ENCODE peak calls at places on chromosomes 5 and 9, in five cellular contexts. S, U, V, D and B are unnamed samples.

GRCh38 chr9:78566948-78567675 is 270.2 kb downstream of the PSAT1 start:
- DNase-seq in V (no peak), S (no peak), D (no peak), U (no peak), B (no peak)

GRCh38 chr9:126014726-126015125 is 267.6 kb downstream of the PBX3 start:
- DNase-seq in V (no peak), U (no peak), D (no peak), S (no peak), B (no peak)

GRCh38 chr5:159097461-159098284 is 2.0 kb downstream of the EBF1 start:
- DNase-seq in D (peak; percentile 57), S (peak; percentile 46), V (no peak), U (peak; percentile 87), B (no peak)

GRCh38 chr5:65981548-65981947 is 55.2 kb downstream of the ERBIN start:
- DNase-seq in S (no peak), V (no peak), D (no peak), U (no peak), B (no peak)

GRCh38 chr9:136886610-136887597 is 588 bp downstream of the TRAF2 start:
- DNase-seq in D (no peak), S (no peak), U (no peak), V (no peak), B (no peak)

GRCh38 chr9:3672399-3672798 is 146.6 kb upstream of the RFX3 start:
- DNase-seq in D (no peak), S (no peak), V (no peak), U (no peak), B (no peak)

GRCh38 chr9:127384016-127384730 is 12.8 kb upstream of the SLC2A8 start:
- DNase-seq in V (no peak), S (no peak), D (no peak), U (peak; percentile 39), B (no peak)

GRCh38 chr5:135426102-135427082 is 20.8 kb downstream of the DCANP1 start:
- DNase-seq in U (no peak), V (peak; percentile 63), S (no peak), D (no peak), B (no peak)

GRCh38 chr5:151037561-151038291 is 17.3 kb downstream of the GPX3 start:
- DNase-seq in U (peak; percentile 39), V (no peak), D (no peak), S (no peak), B (peak; percentile 49)

GRCh38 chr5:33848554-33848953 is 43.2 kb downstream of the ADAMTS12 start:
- DNase-seq in D (no peak), V (no peak), S (no peak), U (no peak), B (no peak)

GRCh38 chr5:55758231-55758630 is 20.4 kb downstream of the DDX4 start:
- DNase-seq in D (no peak), V (peak; percentile 13), S (no peak), U (no peak), B (no peak)

GRCh38 chr5:150595466-150596031 is 44.9 kb upstream of the SYNPO start:
- DNase-seq in V (no peak), S (no peak), D (peak; percentile 43), U (peak; percentile 55), B (no peak)

GRCh38 chr5:123035950-123036390 is 555 bp downstream of the PPIC start:
- DNase-seq in V (peak; percentile 70), U (peak; percentile 78), D (peak; percentile 53), S (peak; percentile 81), B (peak; percentile 5)

GRCh38 chr9:123269316-123269715 is 930 bp upstream of the STRBP start:
- DNase-seq in D (no peak), S (no peak), V (no peak), U (no peak), B (no peak)

GRCh38 chr5:124528838-124529237 is 217.6 kb downstream of the ZNF608 start:
- DNase-seq in D (no peak), U (no peak), S (no peak), V (no peak), B (peak; percentile 81)

GRCh38 chr5:14806452-14806851 is 65.1 kb downstream of the ANKH start:
- DNase-seq in V (no peak), S (no peak), D (peak; percentile 65), U (no peak), B (peak; percentile 61)

GRCh38 chr9:840343-840742 is 1.2 kb upstream of the DMRT1 start:
- DNase-seq in U (peak; percentile 42), V (no peak), D (no peak), S (no peak), B (no peak)

GRCh38 chr9:2478421-2478820 is 143.2 kb upstream of the VLDLR start:
- DNase-seq in D (no peak), S (no peak), U (no peak), V (peak; percentile 37), B (no peak)

GRCh38 chr5:80151890-80152289 is 104.0 kb downstream of the SERINC5 start:
- DNase-seq in S (no peak), V (no peak), U (no peak), D (no peak), B (no peak)

GRCh38 chr5:140827704-140828401 is at the start of gene PCDHA6:
- DNase-seq in V (no peak), D (no peak), S (no peak), U (no peak), B (no peak)

GRCh38 chr5:64688965-64689364 is 1.3 kb upstream of the SHISAL2B start:
- DNase-seq in S (no peak), V (no peak), U (no peak), D (no peak), B (no peak)

GRCh38 chr9:123784513-123784912 is 145.4 kb downstream of the DENND1A start:
- DNase-seq in V (no peak), U (no peak), D (no peak), S (no peak), B (peak; percentile 22)

GRCh38 chr5:130198927-130199326 is 294.7 kb downstream of the CHSY3 start:
- DNase-seq in D (no peak), S (no peak), U (no peak), V (peak; percentile 68), B (no peak)

GRCh38 chr5:83471405-83472212 is at the start of gene VCAN:
- DNase-seq in S (peak; percentile 60), D (peak; percentile 65), U (peak; percentile 69), V (peak; percentile 47), B (peak; percentile 72)

GRCh38 chr5:168408561-168409321 is 77.5 kb upstream of the RARS1 start:
- DNase-seq in S (no peak), U (peak; percentile 55), V (no peak), D (no peak), B (no peak)

GRCh38 chr5:1471240-1471853 is 26.1 kb upstream of the SLC6A3 start:
- DNase-seq in S (no peak), V (no peak), U (no peak), D (no peak), B (no peak)

GRCh38 chr9:38276751-38277439 is 115.6 kb upstream of the ALDH1B1 start:
- DNase-seq in D (no peak), U (peak; percentile 22), S (no peak), V (no peak), B (no peak)
- TF ChIP-seq CTCF in D (no peak), U (no peak), S (no peak), V (no peak), B (no peak)

DNA sequence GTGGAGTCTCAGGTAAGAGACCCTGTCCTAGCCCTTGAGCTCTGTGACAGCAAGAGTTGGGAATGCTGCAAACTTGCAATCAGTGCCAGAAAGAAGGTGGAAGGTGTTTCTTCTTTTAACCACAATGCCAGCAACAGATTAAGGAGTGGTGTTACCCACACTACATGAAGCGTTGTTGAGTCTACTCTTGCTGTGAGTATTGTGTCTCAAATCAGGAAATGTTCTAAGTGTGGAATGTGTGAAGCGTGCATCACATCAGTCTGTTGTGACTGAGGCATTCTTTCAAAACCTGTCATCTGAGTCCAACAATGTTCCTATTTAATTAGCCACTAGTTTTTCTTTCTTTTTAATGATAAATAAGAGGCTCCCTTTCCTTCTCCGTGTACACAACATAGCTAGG is 2.9 kb upstream of the LURAP1L start:
- DNase-seq in U (no peak), D (no peak), V (no peak), S (no peak), B (no peak)
- H3K4me3 ChIP-seq in U (no peak overlapping the region), D (no peak overlapping the region), V (no peak overlapping the region), S (no peak overlapping the region), B (no peak overlapping the region)

DNA sequence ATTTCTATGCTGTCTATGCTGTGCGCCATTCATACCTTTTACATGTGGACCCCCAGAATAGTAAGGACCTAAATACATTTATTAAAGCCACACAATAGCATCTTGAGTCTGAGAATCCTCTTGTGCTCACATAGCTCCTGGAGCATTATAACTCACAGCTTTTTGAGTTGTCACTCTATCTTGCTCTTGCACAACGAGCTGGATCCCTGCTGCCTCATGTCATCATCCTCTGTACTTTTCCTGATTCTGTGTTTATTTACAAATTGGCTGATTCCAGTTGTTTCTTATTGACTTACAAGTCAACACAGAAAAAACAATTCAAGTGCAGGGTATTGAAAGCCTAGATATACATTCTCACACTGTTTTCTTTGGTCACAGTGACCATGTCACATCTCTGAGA is 112.9 kb downstream of the SLC1A3 start:
- DNase-seq in U (no peak), S (no peak), V (no peak), D (no peak), B (no peak)
- TF ChIP-seq CTCF in U (no peak), S (no peak), V (no peak), D (no peak), B (no peak)

DNA sequence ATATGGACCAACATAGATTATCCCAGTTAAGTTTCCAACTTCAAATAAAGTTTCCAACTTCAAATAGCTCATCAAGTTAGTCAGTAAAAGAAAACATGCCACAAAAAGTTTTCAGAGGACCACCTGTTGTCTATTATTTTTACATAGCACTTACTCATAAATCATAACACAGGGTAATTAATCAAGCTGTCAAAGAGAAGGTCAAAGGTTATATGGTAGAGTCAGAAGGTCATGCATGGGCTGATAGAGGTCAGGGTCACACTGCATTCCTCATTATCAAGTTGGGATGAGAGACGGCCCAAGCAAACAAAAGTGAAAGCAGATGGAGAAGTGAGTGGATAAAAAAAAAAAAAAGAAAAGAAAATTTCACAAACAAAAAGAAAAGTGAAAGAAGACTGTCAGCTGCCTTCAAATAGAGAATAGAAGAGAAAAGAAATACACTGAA is 145.5 kb upstream of the POU5F2 start:
- DNase-seq in V (no peak), S (no peak), D (no peak), U (no peak), B (no peak)
- H3K4me3 ChIP-seq in V (no peak overlapping the region), S (no peak overlapping the region), D (no peak overlapping the region), U (peak overlapping the region; percentile 9), B (no peak overlapping the region)

DNA sequence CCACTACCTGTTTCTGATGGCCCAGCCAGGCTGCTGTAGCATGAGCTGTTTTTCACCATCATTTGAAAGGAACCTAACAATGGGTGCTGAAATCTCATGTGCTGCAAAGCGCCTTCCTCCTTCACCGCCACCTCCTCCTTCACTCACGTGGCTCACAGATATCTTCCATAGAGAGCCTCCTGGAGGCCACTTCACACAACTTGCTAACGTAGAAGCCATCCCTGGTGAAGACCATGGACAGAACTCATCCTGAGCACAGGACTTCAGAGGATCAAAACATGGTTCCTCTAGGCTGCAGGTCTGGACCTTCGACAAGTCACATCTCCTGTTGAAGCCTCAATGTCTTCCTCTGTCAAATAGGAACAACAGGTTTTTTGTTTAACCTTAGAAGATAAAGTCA is 155.5 kb upstream of the RAD23B start:
- DNase-seq in D (no peak), U (no peak), V (peak; percentile 27), S (no peak), B (no peak)
- TF ChIP-seq CTCF in D (no peak), U (no peak), V (no peak), S (no peak), B (no peak)

DNA sequence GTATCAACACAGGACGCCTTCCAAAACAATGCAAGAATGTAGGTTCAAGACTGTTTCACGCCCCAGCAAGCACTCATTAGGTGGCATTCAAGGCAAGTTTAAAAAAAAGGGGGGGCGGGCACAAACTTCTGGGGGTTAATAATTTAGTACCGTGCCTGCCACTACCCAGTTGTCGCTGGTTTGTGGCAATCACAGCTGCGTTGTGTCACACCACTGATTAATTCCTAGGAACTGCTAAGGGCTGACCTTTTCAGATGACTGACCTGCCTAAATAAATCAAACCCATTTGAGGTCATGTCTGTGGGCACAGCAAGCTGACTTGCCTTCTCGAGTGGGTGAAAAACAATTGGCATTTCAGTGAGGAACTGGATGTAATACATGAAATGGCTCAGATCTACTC is 15.2 kb upstream of the MGAT1 start:
- DNase-seq in S (no peak), U (no peak), V (no peak), D (no peak), B (no peak)
- H3K4me3 ChIP-seq in S (no peak overlapping the region), U (no peak overlapping the region), V (no peak overlapping the region), D (peak overlapping the region; percentile 27), B (no peak overlapping the region)